ENCODE peak calls at places on chromosomes 1 and 21, in seven cellular contexts. O is WERI-Rb-1; D is DMS79 treated with DMSO at 0.1 percent for 48 hours; V is AG04449; J is activated CD4-positive, alpha-beta T cell treated with anti-CD3 and anti-CD28 coated beads, Interleukin-2, amount 10 ng/mL, durations not matched to agents 7 days and 5 days; C is amygdala; G is T follicular helper cell. T is an unnamed sample.

GRCh38 chr1:214120951-214121350 is 133.2 kb downstream of the PROX1 start:
- DNase-seq in O (no peak), D (no peak), V (no peak), J (no peak), C (no peak), G (no peak), T (no peak)

GRCh38 chr1:15836772-15837669 is 10.5 kb upstream of the SPEN start:
- DNase-seq in O (no peak), D (no peak), V (no peak), J (peak; percentile 29), C (no peak), G (peak; percentile 13), T (no peak)

GRCh38 chr1:178579562-178579961 is 66.7 kb downstream of the TEX35 start:
- DNase-seq in O (no peak), D (no peak), V (no peak), J (no peak), C (no peak), G (no peak), T (no peak)

GRCh38 chr1:61230523-61230922 is 148.2 kb downstream of the NFIA start:
- DNase-seq in O (no peak), D (no peak), V (no peak), J (no peak), C (no peak), G (no peak), T (no peak)

GRCh38 chr1:172574080-172574479 is 41.1 kb downstream of the SUCO start:
- DNase-seq in O (no peak), D (no peak), V (no peak), J (no peak), C (no peak), G (no peak), T (no peak)

GRCh38 chr1:91916811-91917460 is 31.0 kb upstream of the TGFBR3 start:
- DNase-seq in O (no peak), D (no peak), V (no peak), J (no peak), C (no peak), G (no peak), T (no peak)

GRCh38 chr1:222861057-222861456 is 46.2 kb downstream of the DISP1 start:
- DNase-seq in O (no peak), D (no peak), V (no peak), J (no peak), C (no peak), G (no peak), T (no peak)

GRCh38 chr1:24442764-24443163 is 27.2 kb downstream of the NIPAL3 start:
- DNase-seq in O (no peak), D (no peak), V (no peak), J (no peak), C (no peak), G (no peak), T (no peak)

GRCh38 chr1:68291763-68292384 is 59.6 kb upstream of the WLS start:
- DNase-seq in O (no peak), D (no peak), V (no peak), J (no peak), C (no peak), G (no peak), T (no peak)

GRCh38 chr1:102724741-102725140 is 383.6 kb downstream of the COL11A1 start:
- DNase-seq in O (no peak), D (no peak), V (no peak), J (no peak), C (no peak), G (no peak), T (no peak)

GRCh38 chr1:204307334-204307883 is 52.3 kb downstream of the PLEKHA6 start:
- DNase-seq in O (peak; percentile 74), D (peak; percentile 93), V (no peak), J (no peak), C (no peak), G (no peak), T (peak; percentile 52)

GRCh38 chr1:236394905-236395779 is 1.1 kb downstream of the EDARADD start:
- DNase-seq in O (peak; percentile 69), D (peak; percentile 71), V (no peak), J (peak; percentile 41), C (no peak), G (peak; percentile 13), T (no peak)

GRCh38 chr1:225754940-225755635 is 22.5 kb upstream of the SRP9 start:
- DNase-seq in O (peak; percentile 55), D (peak; percentile 28), V (no peak), J (no peak), C (no peak), G (no peak), T (no peak)

GRCh38 chr1:157626099-157626498 is 28.2 kb upstream of the FCRL4 start:
- DNase-seq in O (peak; percentile 82), D (no peak), V (no peak), J (peak; percentile 40), C (no peak), G (no peak), T (no peak)

GRCh38 chr1:234825498-234826176 is 215.7 kb upstream of the IRF2BP2 start:
- DNase-seq in O (no peak), D (no peak), V (no peak), J (no peak), C (no peak), G (no peak), T (no peak)

GRCh38 chr21:45612096-45613019 is 31.2 kb upstream of the PCBP3 start:
- DNase-seq in O (peak; percentile 6), D (no peak), V (peak; percentile 16), J (no peak), C (no peak), G (no peak), T (no peak)

GRCh38 chr1:53303175-53303574 is 24.7 kb downstream of the LRP8 start:
- DNase-seq in O (no peak), D (no peak), V (no peak), J (no peak), C (no peak), G (no peak), T (no peak)

GRCh38 chr1:46343351-46343695 is 2.7 kb downstream of the NSUN4 start:
- DNase-seq in O (no peak), D (no peak), V (no peak), J (no peak), C (no peak), G (no peak), T (no peak)

GRCh38 chr1:200253774-200254495 is 155.9 kb downstream of the ZNF281 start:
- DNase-seq in O (no peak), D (no peak), V (no peak), J (no peak), C (no peak), G (no peak), T (no peak)

GRCh38 chr21:24112020-24112419 is 1495.3 kb downstream of the MRPL39 start:
- DNase-seq in O (no peak), D (no peak), V (no peak), J (no peak), C (no peak), G (no peak), T (no peak)

GRCh38 chr21:36820176-36821031 is 121.5 kb downstream of the SIM2 start:
- DNase-seq in O (no peak), D (peak; percentile 10), V (no peak), J (no peak), C (no peak), G (no peak), T (no peak)

GRCh38 chr1:197980457-197980856 is 63.3 kb downstream of the LHX9 start:
- DNase-seq in O (no peak), D (no peak), V (no peak), J (no peak), C (no peak), G (no peak), T (no peak)

GRCh38 chr1:218365600-218365999 is 20.5 kb downstream of the TGFB2 start:
- DNase-seq in O (no peak), D (no peak), V (no peak), J (no peak), C (no peak), G (no peak), T (no peak)

GRCh38 chr1:196611873-196612272 is 3.6 kb upstream of the KCNT2 start:
- DNase-seq in O (no peak), D (no peak), V (no peak), J (no peak), C (no peak), G (no peak), T (no peak)

GRCh38 chr1:116902027-116902426 is 7.7 kb upstream of the PTGFRN start:
- DNase-seq in O (no peak), D (no peak), V (no peak), J (no peak), C (no peak), G (no peak), T (no peak)

GRCh38 chr1:200034821-200035396 is 7.4 kb downstream of the NR5A2 start:
- DNase-seq in O (no peak), D (no peak), V (no peak), J (no peak), C (no peak), G (no peak), T (no peak)

GRCh38 chr1:204464174-204464573 is 30.4 kb downstream of the PIK3C2B start:
- DNase-seq in O (no peak), D (no peak), V (no peak), J (no peak), C (no peak), G (no peak), T (no peak)

GRCh38 chr1:8274396-8274795 is 43.5 kb upstream of the SLC45A1 start:
- DNase-seq in O (no peak), D (no peak), V (no peak), J (no peak), C (no peak), G (no peak), T (no peak)

GRCh38 chr1:182520746-182521145 is 68.3 kb downstream of the RNASEL start:
- DNase-seq in O (no peak), D (no peak), V (peak; percentile 0), J (no peak), C (no peak), G (no peak), T (no peak)

GRCh38 chr1:201254625-201255469 is 28.5 kb upstream of the PKP1 start:
- DNase-seq in O (peak; percentile 95), D (peak; percentile 18), V (no peak), J (peak; percentile 61), C (no peak), G (peak; percentile 43), T (peak; percentile 14)

GRCh38 chr1:203627819-203628184 is 1.2 kb downstream of the ATP2B4 start:
- DNase-seq in O (no peak), D (peak; percentile 58), V (no peak), J (peak; percentile 29), C (no peak), G (no peak), T (no peak)

GRCh38 chr1:200875416-200875815 is 2.6 kb downstream of the GPR25 start:
- DNase-seq in O (no peak), D (no peak), V (no peak), J (no peak), C (no peak), G (no peak), T (no peak)

GRCh38 chr21:44818636-44819011 is 762 bp upstream of the SUMO3 start:
- DNase-seq in O (no peak), D (no peak), V (no peak), J (no peak), C (no peak), G (no peak), T (no peak)

GRCh38 chr1:11518791-11519628 is 40.1 kb downstream of the DISP3 start:
- DNase-seq in O (peak; percentile 79), D (no peak), V (no peak), J (no peak), C (no peak), G (no peak), T (no peak)

GRCh38 chr1:172342584-172343245 is 77.8 kb upstream of the C1orf105 start:
- DNase-seq in O (no peak), D (no peak), V (no peak), J (no peak), C (no peak), G (no peak), T (no peak)